ENCODE peak calls at places on chromosomes 16 and 17, in seven cellular contexts. T is adrenal gland, D is psoas muscle, V is ACHN, F is epithelial cell of esophagus, X is nucleus accumbens, J is HEK293T. S is an unnamed sample.

GRCh38 chr17:17721140-17721668 is 39.9 kb downstream of the RAI1 start:
- DNase-seq in X (no peak), T (no peak), V (no peak), D (no peak), F (peak), J (no peak), S (no peak)

GRCh38 chr16:19771796-19772195 is 53.7 kb downstream of the IQCK start:
- DNase-seq in X (no peak), V (no peak), J (no peak), T (no peak), D (no peak), F (no peak), S (no peak)

GRCh38 chr17:39674702-39675389 is 6.6 kb downstream of the PNMT start:
- DNase-seq in T (no peak), X (no peak), D (peak), J (no peak), F (peak), V (no peak), S (no peak)

GRCh38 chr17:73340093-73340596 is 28.3 kb upstream of the CDC42EP4 start:
- DNase-seq in T (peak), V (peak), D (no peak), J (no peak), F (peak), X (no peak), S (no peak)

GRCh38 chr17:82862758-82863645 is 23.2 kb upstream of the ZNF750 start:
- DNase-seq in V (no peak), X (no peak), F (no peak), J (no peak), D (peak), T (no peak), S (no peak)

GRCh38 chr17:65177901-65178300 is 40.7 kb downstream of the RGS9 start:
- DNase-seq in D (no peak), T (no peak), V (peak), F (peak), X (no peak), J (no peak), S (no peak)

GRCh38 chr16:50467943-50468748 is 80.0 kb upstream of the NKD1 start:
- DNase-seq in J (peak), X (peak), T (no peak), V (no peak), D (no peak), F (no peak), S (peak)

GRCh38 chr16:85641776-85642176 is 28.7 kb downstream of the GSE1 start:
- DNase-seq in F (peak), D (peak), V (no peak), T (peak), J (no peak), X (no peak), S (no peak)

GRCh38 chr17:17926840-17927449 is 45.3 kb downstream of the TOM1L2 start:
- DNase-seq in X (no peak), F (no peak), D (no peak), J (no peak), T (no peak), V (no peak), S (peak)

S was measured in pons.